ENCODE peak calls at places on chromosomes 1 and 21, in ten cellular contexts. G is prostate gland, U is H1, E is right lobe of liver, F is breast epithelium, I is adrenal gland, H is IMR-90, V is spleen, P is esophagus muscularis mucosa, R is stomach. L is an unnamed sample.

GRCh38 chr1:36650200-36651065 is 167.7 kb upstream of the CSF3R start:
- DNase-seq in G (peak; percentile 17), F (peak; percentile 50), V (no peak), I (peak; percentile 60), P (no peak), E (peak; percentile 73), U (peak; percentile 96), R (peak; percentile 75), H (peak; percentile 37), L (peak; percentile 41)

GRCh38 chr1:165899461-165899941 is 72.1 kb downstream of the UCK2 start:
- DNase-seq in G (no peak), E (no peak), H (peak; percentile 23), F (peak; percentile 64), V (no peak), P (no peak), I (no peak), R (peak; percentile 55), U (no peak), L (no peak)

GRCh38 chr1:19762175-19762779 is 37.4 kb downstream of the TMCO4 start:
- DNase-seq in P (no peak), F (no peak), H (peak; percentile 23), I (peak; percentile 26), R (peak; percentile 35), G (peak; percentile 27), U (peak; percentile 84), E (no peak), V (no peak), L (no peak)

GRCh38 chr1:30042438-30043147 is 680.8 kb downstream of the MATN1 start:
- DNase-seq in P (peak; percentile 83), R (no peak), U (peak; percentile 33), I (no peak), F (no peak), H (no peak), E (no peak), V (peak; percentile 48), G (no peak), L (no peak)

GRCh38 chr1:219432191-219432606 is 180.7 kb downstream of the ZC3H11B start:
- DNase-seq in G (no peak), V (no peak), F (no peak), E (no peak), U (no peak), P (no peak), R (no peak), I (no peak), H (no peak), L (no peak)

GRCh38 chr1:109925159-109925990 is 14.7 kb downstream of the CSF1 start:
- DNase-seq in V (no peak), G (no peak), P (no peak), R (no peak), E (peak; percentile 38), I (no peak), H (no peak), F (no peak), U (no peak), L (no peak)

GRCh38 chr1:198725090-198725489 is 86.2 kb downstream of the PTPRC start:
- DNase-seq in V (no peak), H (peak; percentile 15), P (no peak), G (no peak), R (no peak), U (no peak), I (no peak), F (no peak), E (no peak), L (no peak)

GRCh38 chr1:145708063-145708462 is 895 bp upstream of the PDZK1 start:
- DNase-seq in P (no peak), V (no peak), G (no peak), F (no peak), I (peak; percentile 31), E (no peak), U (no peak), R (no peak), H (peak; percentile 66), L (no peak)

GRCh38 chr1:26533951-26534514 is 4.5 kb downstream of the RPS6KA1 start:
- DNase-seq in E (no peak), P (no peak), U (no peak), R (no peak), G (no peak), H (no peak), V (no peak), F (no peak), I (no peak), L (no peak)

GRCh38 chr21:37159053-37159776 is 86.2 kb downstream of the TTC3 start:
- DNase-seq in H (peak; percentile 76), V (no peak), R (no peak), I (no peak), E (no peak), P (no peak), G (no peak), F (no peak), U (no peak), L (no peak)

GRCh38 chr1:24414884-24415333 is 693 bp upstream of the NIPAL3 start:
- DNase-seq in U (no peak), H (no peak), E (no peak), V (no peak), G (no peak), F (no peak), I (no peak), R (no peak), P (no peak), L (no peak)

GRCh38 chr1:24415910-24416665 is 486 bp downstream of the NIPAL3 start:
- DNase-seq in F (peak; percentile 44), V (peak; percentile 76), I (no peak), G (peak; percentile 34), H (peak; percentile 28), P (no peak), U (no peak), E (peak; percentile 53), R (no peak), L (peak; percentile 24)

GRCh38 chr1:24413350-24414163 is at the start of gene STPG1:
- DNase-seq in R (peak; percentile 88), G (peak; percentile 89), U (peak; percentile 89), F (peak; percentile 90), V (peak; percentile 91), I (peak; percentile 84), E (peak; percentile 90), P (peak; percentile 97), H (peak; percentile 77), L (peak; percentile 79)

GRCh38 chr1:24416666-24417391 is 1.2 kb downstream of the NIPAL3 start:
- DNase-seq in G (no peak), E (no peak), P (no peak), R (no peak), H (peak; percentile 100), U (no peak), I (no peak), V (no peak), F (no peak), L (no peak)

GRCh38 chr1:24415334-24415909 is at the start of gene NIPAL3:
- DNase-seq in E (peak; percentile 99), F (peak; percentile 97), R (peak; percentile 99), H (peak; percentile 99), G (peak; percentile 98), P (peak; percentile 97), U (peak; percentile 95), V (peak; percentile 99), I (peak; percentile 99), L (peak; percentile 98)
- TF ChIP-seq POLR2A in E (no peak), F (no peak), R (no peak), H (no peak), G (peak; percentile 74), P (no peak), U (no peak), V (no peak), I (no peak), L (no peak)

GRCh38 chr1:2826316-2826715 is 24.8 kb upstream of the TTC34 start:
- DNase-seq in F (no peak), U (no peak), I (no peak), G (no peak), H (no peak), V (no peak), P (no peak), E (no peak), R (no peak), L (no peak)
- H3K9me3 ChIP-seq in F (peaks cover 22% of the 10 kb centered on the region), U (peaks cover 96% of the 10 kb centered on the region), I (no peaks in the 10 kb centered on the region), G (no peaks in the 10 kb centered on the region), H (peaks cover 68% of the 10 kb centered on the region), V (peaks cover 22% of the 10 kb centered on the region), P (peaks cover 7% of the 10 kb centered on the region), E (no peaks in the 10 kb centered on the region), R (peaks cover 21% of the 10 kb centered on the region), L (no peaks in the 10 kb centered on the region)

GRCh38 chr21:35052786-35053185 is 3.7 kb upstream of the RUNX1 start:
- DNase-seq in U (no peak), G (no peak), E (no peak), R (no peak), V (no peak), I (no peak), P (no peak), F (no peak), H (no peak), L (no peak)

GRCh38 chr21:35051287-35051818 is 2.3 kb upstream of the RUNX1 start:
- DNase-seq in E (peak; percentile 89), P (peak; percentile 92), I (peak; percentile 83), V (peak; percentile 96), G (peak; percentile 20), U (peak; percentile 79), R (peak; percentile 89), F (peak; percentile 69), H (peak; percentile 80), L (peak; percentile 30)

GRCh38 chr21:35048183-35048601 is 910 bp downstream of the RUNX1 start:
- DNase-seq in V (peak; percentile 90), E (no peak), F (no peak), I (peak; percentile 13), H (no peak), U (no peak), R (no peak), G (no peak), P (peak; percentile 77), L (no peak)

GRCh38 chr21:35048706-35049617 is at the start of gene RUNX1:
- DNase-seq in V (peak; percentile 90), G (no peak), I (peak; percentile 23), R (peak; percentile 52), U (no peak), P (peak; percentile 91), E (no peak), F (peak; percentile 31), H (peak; percentile 56), L (no peak)

GRCh38 chr21:35050348-35051286 is 1.5 kb upstream of the RUNX1 start:
- DNase-seq in V (no peak), E (no peak), F (no peak), R (no peak), G (no peak), H (peak; percentile 70), U (no peak), I (no peak), P (peak; percentile 66), L (no peak)
- H3K27ac ChIP-seq in V (peak overlapping the region; percentile 93), E (no peak overlapping the region), F (peak overlapping the region; percentile 34), R (peak overlapping the region; percentile 79), G (no peak overlapping the region), H (peak overlapping the region; percentile 42), U (no peak overlapping the region), I (no peak overlapping the region), P (no peak overlapping the region), L (no peak overlapping the region)

DNA sequence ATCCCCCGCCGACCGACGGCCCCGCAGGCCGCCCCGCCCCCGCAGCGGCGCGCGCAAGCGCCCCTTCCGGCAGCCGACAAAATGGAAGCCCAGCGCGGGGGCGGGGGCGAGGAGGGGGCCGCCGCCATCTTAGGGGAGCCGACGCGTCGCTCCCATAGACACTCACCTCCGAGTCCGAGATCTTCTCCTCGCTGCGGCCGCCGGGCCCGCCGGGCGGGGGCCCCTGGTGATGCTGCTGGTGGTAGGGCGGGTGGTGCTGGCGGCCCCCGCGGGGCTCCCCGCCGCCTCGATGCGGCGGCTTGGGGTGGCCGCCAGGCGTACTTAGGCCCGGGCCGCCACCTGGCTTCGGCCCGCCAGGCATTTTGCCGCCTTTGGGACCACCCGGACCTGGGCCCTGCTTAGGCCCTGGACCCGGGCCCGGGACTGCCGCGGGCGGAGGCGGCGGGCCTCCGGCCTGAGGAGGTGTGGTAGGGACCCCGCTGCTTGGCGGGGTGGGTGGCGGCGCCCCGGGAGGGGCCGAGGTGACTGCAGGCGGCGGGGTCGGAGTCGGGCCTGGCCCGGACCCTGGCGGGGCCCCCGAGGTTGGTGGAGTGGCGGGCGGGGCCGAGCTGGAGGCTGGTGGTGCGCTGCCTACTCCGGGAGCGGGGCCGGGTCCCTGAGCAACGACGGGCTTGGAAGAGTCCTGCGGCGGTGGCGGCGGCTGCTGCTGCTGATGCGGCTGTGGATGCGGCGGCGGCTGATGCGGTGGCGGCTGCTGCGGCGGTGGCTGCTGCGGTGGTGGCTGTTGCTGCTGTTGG is 691 bp downstream of the SFPQ start:
- DNase-seq in V (peak; percentile 97), H (peak; percentile 67), P (no peak), R (peak; percentile 87), I (peak; percentile 86), F (peak; percentile 72), U (peak; percentile 91), E (peak; percentile 86), G (peak; percentile 76), L (peak; percentile 87)
- TF ChIP-seq POLR2A in V (no peak), H (peak; percentile 77), P (no peak), R (no peak), I (peak; percentile 15), F (no peak), U (peak; percentile 78), E (peak; percentile 44), G (peak; percentile 71), L (no peak)

L was measured in ovary.